ENCODE peak calls at places on chromosomes 5 and 9, in seven cellular contexts. Y is lower leg skin, N is endothelial cell, K is tibial artery, R is IMR-90, T is WTC11, J is AG04449. I is an unnamed sample.

GRCh38 chr9:16721972-16722371 is 148.5 kb downstream of the BNC2 start:
- DNase-seq in Y (peak), N (no peak), K (peak), R (peak), T (no peak), J (no peak), I (peak)

GRCh38 chr5:42842860-42843641 is 31.4 kb upstream of the SELENOP start:
- DNase-seq in Y (peak), N (no peak), K (no peak), R (no peak), T (no peak), J (no peak), I (peak)

GRCh38 chr5:33310471-33310870 is 130.3 kb upstream of the TARS1 start:
- DNase-seq in Y (no peak), N (no peak), K (no peak), R (peak), T (no peak), J (peak), I (peak)

GRCh38 chr5:117249086-117249815 is 674.6 kb upstream of the SEMA6A start:
- DNase-seq in Y (no peak), N (no peak), K (no peak), R (no peak), T (no peak), J (no peak), I (no peak)

GRCh38 chr5:142110046-142110531 is 1.5 kb downstream of the NDFIP1 start:
- DNase-seq in Y (no peak), N (no peak), K (no peak), R (peak), T (no peak), J (no peak), I (peak)

GRCh38 chr9:125867752-125868400 is 120.7 kb downstream of the PBX3 start:
- DNase-seq in Y (no peak), N (no peak), K (no peak), R (peak), T (no peak), J (no peak), I (peak)

GRCh38 chr5:132829742-132830435 is 558 bp downstream of the SHROOM1 start:
- DNase-seq in Y (peak), N (peak), K (peak), R (peak), T (peak), J (no peak), I (peak)

GRCh38 chr9:124286292-124286931 is 28.7 kb downstream of the NEK6 start:
- DNase-seq in Y (no peak), N (no peak), K (no peak), R (peak), T (no peak), J (no peak), I (peak)

GRCh38 chr5:172800088-172800551 is 29.1 kb upstream of the DUSP1 start:
- DNase-seq in Y (no peak), N (no peak), K (peak), R (peak), T (no peak), J (peak), I (peak)

DNA sequence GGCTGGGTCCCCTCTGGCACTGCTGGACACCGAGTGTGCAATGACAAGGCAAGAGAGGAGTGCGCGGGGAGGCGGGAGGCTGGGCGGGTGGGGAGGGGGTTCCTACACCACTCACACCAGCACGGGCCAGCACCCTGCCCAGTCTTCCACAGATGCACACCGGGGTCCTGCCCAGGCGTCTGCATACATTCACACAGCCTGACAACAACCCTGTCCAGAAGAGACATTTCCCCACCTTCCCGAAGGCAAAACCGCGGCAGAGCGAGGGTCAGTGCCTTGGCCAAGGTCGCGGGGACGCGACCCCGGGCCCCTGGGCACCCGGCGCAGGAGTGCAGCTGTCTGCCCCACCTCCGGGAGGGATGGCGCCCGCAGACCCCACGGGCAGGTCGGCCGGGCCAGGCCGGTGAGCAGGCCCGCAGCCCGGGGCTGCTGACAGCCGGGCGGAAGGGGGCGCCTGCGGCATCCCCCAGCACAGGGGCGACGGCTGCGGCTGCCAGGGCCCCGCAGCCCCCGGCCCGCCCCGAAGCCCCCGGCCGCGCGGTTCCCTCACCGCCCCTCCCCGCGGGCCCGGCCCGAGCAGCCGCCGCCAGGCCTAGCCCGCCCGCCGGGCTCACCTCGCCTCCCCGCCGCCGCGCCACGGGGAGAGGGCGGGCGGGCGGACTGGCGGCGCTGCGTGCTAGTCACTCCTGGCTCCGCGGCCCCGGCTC is 496 bp downstream of the MAPK9 start:
- DNase-seq in Y (no peak), N (peak), K (no peak), R (no peak), T (peak), J (no peak), I (no peak)
- TF ChIP-seq CTCF in Y (no peak), N (no peak), K (no peak), R (peak), T (no peak), J (peak), I (peak)

GRCh38 chr9:106670418-106670817 is 192.5 kb upstream of the ZNF462 start:
- DNase-seq in Y (no peak), N (no peak), K (no peak), R (no peak), T (no peak), J (no peak), I (no peak)
- TF ChIP-seq CTCF in Y (no peak), N (no peak), K (no peak), R (no peak), T (no peak), J (no peak), I (no peak)

DNA sequence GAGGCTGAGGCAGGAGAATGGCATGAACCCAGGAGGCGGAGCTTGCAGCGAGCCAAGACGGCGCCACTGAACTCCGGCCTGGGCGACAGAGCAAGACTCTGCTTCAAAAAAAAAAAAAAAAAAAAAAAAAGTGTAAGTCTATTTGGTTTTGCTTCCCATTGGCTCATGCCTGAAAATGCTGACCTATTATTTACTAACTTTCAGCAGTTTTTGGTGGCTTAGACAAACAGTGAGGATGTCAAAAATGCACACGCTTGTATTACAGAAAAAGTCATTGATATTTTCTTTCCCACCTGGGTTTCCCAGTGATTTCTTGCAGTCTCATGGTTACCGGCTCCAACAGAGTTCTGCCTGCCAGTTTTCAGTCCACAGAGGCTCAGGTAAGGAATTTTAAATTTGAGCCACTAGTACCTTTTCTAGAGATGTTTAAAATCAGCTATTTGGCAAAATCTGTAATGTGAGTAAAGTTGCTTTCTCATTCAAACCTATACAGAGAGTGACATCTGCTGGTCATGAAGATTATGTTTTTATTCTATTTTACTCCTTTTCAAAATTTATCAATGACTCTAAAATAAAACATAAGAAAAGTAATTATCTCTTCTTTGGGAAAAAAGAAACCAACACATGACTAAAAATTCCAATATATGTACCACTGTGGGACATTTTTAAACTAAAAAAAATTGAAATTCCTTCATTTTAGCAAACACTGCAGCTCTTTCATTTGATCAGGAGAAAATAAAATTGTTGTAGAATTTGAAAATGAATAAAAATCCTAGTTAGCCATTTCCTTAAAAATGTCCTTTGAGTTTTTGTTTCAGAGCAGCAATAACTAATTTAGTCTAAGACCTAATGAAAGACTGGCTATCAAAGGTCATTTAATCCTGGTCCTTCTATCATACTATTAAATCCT is 8.8 kb downstream of the FAM200C start:
- DNase-seq in Y (no peak), N (no peak), K (no peak), R (peak), T (no peak), J (no peak), I (peak)
- TF ChIP-seq CTCF in Y (no peak), N (peak), K (peak), R (peak), T (no peak), J (peak), I (peak)

GRCh38 chr5:111147502-111147901 is 55.4 kb downstream of the WDR36 start:
- DNase-seq in Y (no peak), N (no peak), K (no peak), R (no peak), T (no peak), J (no peak), I (no peak)

GRCh38 chr5:111146053-111146452 is 53.9 kb downstream of the WDR36 start:
- DNase-seq in Y (no peak), N (no peak), K (no peak), R (no peak), T (no peak), J (no peak), I (no peak)

GRCh38 chr5:111144352-111144930 is 52.3 kb downstream of the WDR36 start:
- DNase-seq in Y (no peak), N (no peak), K (no peak), R (no peak), T (no peak), J (no peak), I (peak)

GRCh38 chr5:111143910-111144309 is 51.8 kb downstream of the WDR36 start:
- DNase-seq in Y (peak), N (no peak), K (no peak), R (peak), T (no peak), J (peak), I (peak)

DNA sequence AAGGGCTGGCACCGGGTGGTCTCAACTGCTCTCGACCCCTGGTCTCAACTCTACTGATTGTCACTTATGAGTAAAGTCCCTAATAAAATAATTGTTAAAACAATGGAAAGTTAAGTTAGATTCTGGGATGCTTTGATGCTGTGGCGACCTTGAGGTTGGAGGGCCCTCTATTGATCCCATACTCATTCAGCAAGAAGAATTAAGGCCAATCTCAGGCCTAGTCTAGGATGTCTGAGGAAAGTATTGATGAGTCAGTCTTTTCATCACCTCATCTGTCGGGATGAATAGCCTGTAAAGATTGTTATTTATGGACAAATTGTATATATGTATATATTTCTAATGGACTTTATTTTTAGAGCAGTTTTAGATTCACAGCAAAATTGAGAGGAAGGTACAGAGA is 50.8 kb downstream of the WDR36 start:
- DNase-seq in Y (no peak), N (no peak), K (no peak), R (no peak), T (no peak), J (no peak), I (peak)
- TF ChIP-seq CTCF in Y (no peak), N (no peak), K (no peak), R (no peak), T (no peak), J (no peak), I (no peak)

DNA sequence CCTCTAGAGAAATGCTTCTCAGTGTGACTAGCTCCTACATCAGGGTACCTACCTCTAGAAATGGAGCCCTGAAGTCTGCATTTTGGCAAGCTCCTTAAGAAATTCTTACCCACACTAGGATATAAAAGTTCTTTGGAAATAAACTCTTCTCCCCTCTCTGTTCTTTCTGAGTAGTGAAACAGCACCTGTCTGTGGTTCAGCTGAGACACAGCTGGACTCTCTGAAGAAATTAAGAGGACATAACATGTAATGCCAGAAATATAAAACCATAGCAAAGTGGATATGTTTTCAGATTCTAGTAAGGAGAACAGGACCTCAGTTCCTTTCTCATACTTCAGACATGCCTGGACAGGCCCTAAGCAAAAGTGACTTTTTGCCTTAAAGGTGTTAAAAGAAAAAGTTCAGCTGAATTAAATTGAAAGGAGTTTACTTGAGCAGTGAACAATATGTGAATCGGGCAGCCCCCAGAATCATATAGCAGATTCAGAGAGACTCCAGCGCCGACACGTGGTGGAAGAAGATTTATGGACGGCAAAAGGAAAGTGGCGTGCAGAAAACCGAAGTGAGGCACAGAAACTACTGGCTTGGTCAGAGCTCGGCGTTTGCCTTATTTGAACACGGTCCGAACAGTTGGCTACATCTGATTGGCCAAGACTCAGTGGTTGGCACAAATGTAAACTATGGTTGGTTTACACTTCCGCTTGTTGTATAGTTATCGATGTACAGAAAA is 64.5 kb downstream of the PRKACG start:
- DNase-seq in Y (no peak), N (no peak), K (peak), R (no peak), T (no peak), J (no peak), I (peak)
- TF ChIP-seq CTCF in Y (no peak), N (no peak), K (peak), R (peak), T (no peak), J (no peak), I (no peak)

GRCh38 chr5:79008362-79008761 is 23.3 kb upstream of the ARSB start:
- DNase-seq in Y (no peak), N (no peak), K (no peak), R (no peak), T (peak), J (no peak), I (no peak)
- TF ChIP-seq CTCF in Y (no peak), N (no peak), K (no peak), R (no peak), T (no peak), J (no peak), I (no peak)

DNA sequence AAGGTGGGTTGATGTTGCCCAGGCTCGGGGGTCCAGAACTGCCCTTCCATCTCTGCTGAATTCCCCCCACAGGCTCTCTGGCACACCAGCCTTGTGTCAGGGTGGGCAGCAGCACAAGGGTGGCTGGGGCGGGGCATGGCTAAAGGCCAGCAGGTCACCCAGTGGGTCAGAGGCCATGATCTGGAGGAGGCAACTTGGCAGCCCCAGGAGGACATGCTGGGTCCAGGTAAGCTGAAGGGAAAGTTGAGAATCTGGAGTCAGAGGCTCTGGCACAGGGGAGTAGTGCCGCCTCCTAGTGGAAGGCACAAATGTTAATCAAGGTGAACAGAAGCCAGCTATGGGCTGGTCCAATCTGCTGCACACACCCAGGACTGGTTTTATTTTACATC is 6.2 kb downstream of the TMEM8B start:
- DNase-seq in Y (no peak), N (no peak), K (no peak), R (no peak), T (peak), J (no peak), I (no peak)
- TF ChIP-seq CTCF in Y (no peak), N (no peak), K (no peak), R (peak), T (peak), J (no peak), I (no peak)

DNA sequence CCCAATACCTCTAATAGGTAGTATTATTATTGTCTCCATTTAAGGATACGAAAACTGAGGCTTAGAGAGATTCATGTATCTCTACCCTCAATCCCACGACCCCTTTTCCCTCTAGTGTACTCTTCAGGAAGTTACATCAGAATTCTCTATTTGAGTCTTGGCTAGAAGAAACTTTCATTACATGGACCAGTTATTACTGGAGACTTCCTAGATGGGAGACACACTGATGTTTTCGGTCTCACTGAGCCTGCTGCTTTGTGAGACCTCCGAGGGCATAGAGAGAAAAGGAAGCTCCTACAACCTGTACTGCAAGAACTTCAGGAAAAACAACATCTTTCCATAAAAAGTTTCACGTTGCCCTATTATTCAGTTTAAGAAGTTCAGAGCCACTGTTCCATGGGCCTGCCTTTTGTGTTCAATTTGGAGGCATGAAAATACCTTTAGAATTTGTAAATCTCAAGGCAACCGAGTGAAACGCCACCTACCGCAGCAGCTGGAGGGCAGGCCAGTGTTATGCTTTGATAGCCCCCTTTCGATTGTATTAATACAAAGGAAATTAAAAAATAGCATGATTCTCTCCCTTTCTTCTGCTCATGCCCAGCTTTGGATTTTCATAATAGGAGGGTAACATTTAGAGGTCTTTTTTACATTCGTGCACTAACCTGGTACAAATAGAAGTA is 223.3 kb downstream of the EBF1 start:
- DNase-seq in Y (no peak), N (no peak), K (no peak), R (no peak), T (no peak), J (no peak), I (peak)
- TF ChIP-seq CTCF in Y (no peak), N (no peak), K (no peak), R (no peak), T (no peak), J (no peak), I (peak)

GRCh38 chr9:120032639-120033038 is 547.3 kb downstream of the CDK5RAP2 start:
- DNase-seq in Y (no peak), N (peak), K (no peak), R (no peak), T (peak), J (no peak), I (no peak)
- TF ChIP-seq CTCF in Y (no peak), N (peak), K (no peak), R (peak), T (peak), J (no peak), I (no peak)

I was measured in fibroblast of the aortic adventitia.